ENCODE peak calls at places on chromosomes 16 and 17, in ten cellular contexts. X is fibroblast of gingiva; B is stimulated activated CD8-positive, alpha-beta memory T cell treated with anti-CD3 and anti-CD28 coated beads, Interleukin-2, amount 100 ng/mL, for 1 hour; R is OCI-M1; Z is iPS DF 6.9; K is RPMI7951; T is stimulated activated naive B cell treated with anti-CD40 and anti-IgM and Interleukin-4, amounts not matched to agents 10 μg/mL and 1 μg/mL and 100 μg/mL, for 72 hours; S is tibial nerve; E is AG04450; A is A549. O is an unnamed sample.
A peak's percentile ranks its signal among the peaks of the same experiment; 100 is the strongest.

GRCh38 chr16:1290860-1291575 is 18.4 kb upstream of the UBE2I start:
- DNase-seq in X (no peak), B (no peak), R (no peak), Z (no peak), K (no peak), T (no peak), S (no peak), E (no peak), A (no peak), O (no peak)

GRCh38 chr17:27776882-27777624 is 23.3 kb downstream of the NOS2 start:
- DNase-seq in X (no peak), B (no peak), R (no peak), Z (no peak), K (peak; percentile 96), T (no peak), S (no peak), E (no peak), A (no peak), O (no peak)

GRCh38 chr16:84314814-84315213 is 20.1 kb downstream of the WFDC1 start:
- DNase-seq in X (no peak), B (no peak), R (no peak), Z (no peak), K (no peak), T (no peak), S (no peak), E (no peak), A (no peak), O (no peak)

GRCh38 chr17:64920419-64921172 is 1.3 kb upstream of the LRRC37A3 start:
- DNase-seq in X (no peak), B (no peak), R (peak; percentile 38), Z (no peak), K (no peak), T (no peak), S (no peak), E (no peak), A (peak; percentile 41), O (no peak)

GRCh38 chr16:268141-269053 is 7.3 kb downstream of the RGS11 start:
- DNase-seq in X (no peak), B (no peak), R (no peak), Z (no peak), K (peak; percentile 3), T (no peak), S (no peak), E (no peak), A (no peak), O (no peak)

GRCh38 chr16:84368327-84368996 is at the start of gene ATP2C2:
- DNase-seq in X (no peak), B (no peak), R (no peak), Z (no peak), K (no peak), T (no peak), S (no peak), E (no peak), A (no peak), O (no peak)

GRCh38 chr16:76164970-76165558 is 112.1 kb upstream of the CNTNAP4 start:
- DNase-seq in X (no peak), B (no peak), R (no peak), Z (no peak), K (no peak), T (no peak), S (no peak), E (no peak), A (no peak), O (no peak)

GRCh38 chr16:68373528-68374250 is 62.9 kb downstream of the PRMT7 start:
- DNase-seq in X (no peak), B (no peak), R (no peak), Z (no peak), K (no peak), T (no peak), S (no peak), E (no peak), A (no peak), O (no peak)

GRCh38 chr16:67766281-67766680 is 40.1 kb downstream of the RANBP10 start:
- DNase-seq in X (no peak), B (no peak), R (no peak), Z (no peak), K (no peak), T (no peak), S (no peak), E (no peak), A (no peak), O (no peak)

GRCh38 chr17:50476545-50477315 is 1.9 kb upstream of the RSAD1 start:
- DNase-seq in X (no peak), B (no peak), R (no peak), Z (no peak), K (no peak), T (no peak), S (no peak), E (no peak), A (no peak), O (no peak)

GRCh38 chr16:70686376-70687171 is 721 bp upstream of the MTSS2 start:
- DNase-seq in X (no peak), B (no peak), R (peak; percentile 17), Z (no peak), K (no peak), T (no peak), S (no peak), E (no peak), A (no peak), O (no peak)

GRCh38 chr17:34581446-34582184 is 2.2 kb downstream of the TMEM132E start:
- DNase-seq in X (no peak), B (no peak), R (no peak), Z (no peak), K (no peak), T (no peak), S (no peak), E (no peak), A (no peak), O (no peak)

GRCh38 chr17:80948961-80949450 is 42.6 kb upstream of the CHMP6 start:
- DNase-seq in X (no peak), B (no peak), R (no peak), Z (no peak), K (no peak), T (no peak), S (no peak), E (no peak), A (no peak), O (no peak)

GRCh38 chr16:2339521-2340484 is 725 bp downstream of the ABCA3 start:
- DNase-seq in X (no peak), B (no peak), R (peak; percentile 42), Z (no peak), K (peak; percentile 14), T (peak; percentile 27), S (peak; percentile 8), E (no peak), A (peak; percentile 49), O (no peak)

GRCh38 chr16:85640254-85640558 is 27.1 kb downstream of the GSE1 start:
- DNase-seq in X (no peak), B (no peak), R (no peak), Z (no peak), K (no peak), T (no peak), S (no peak), E (no peak), A (no peak), O (no peak)

GRCh38 chr17:81171941-81172340 is 5.9 kb upstream of the AATK start:
- DNase-seq in X (peak; percentile 19), B (no peak), R (no peak), Z (no peak), K (no peak), T (no peak), S (no peak), E (no peak), A (no peak), O (no peak)

GRCh38 chr16:57071840-57072541 is 20.4 kb upstream of the CPNE2 start:
- DNase-seq in X (no peak), B (no peak), R (no peak), Z (no peak), K (peak; percentile 65), T (no peak), S (no peak), E (no peak), A (no peak), O (no peak)

GRCh38 chr16:11507991-11508390 is 78.7 kb downstream of the LITAF start:
- DNase-seq in X (no peak), B (no peak), R (no peak), Z (no peak), K (peak; percentile 76), T (no peak), S (no peak), E (no peak), A (no peak), O (no peak)

O was measured in activated T-helper 1 cell treated with anti-CD3 and anti-CD28 coated beads, Interleukin-2, amount 50 U/mL, for 16 hours.